ENCODE peak calls at places on chromosomes 12 and 14, in five cellular contexts. One of them, this sample, is unnamed.

GRCh38 chr12:68319988-68320623 is 12.1 kb downstream of the MDM1 start:
- DNase-seq in HuH-7: no peak
- DNase-seq in amniotic stem cell: peak
- DNase-seq in H7: no peak
- DNase-seq in HAP-1: no peak
- DNase-seq in this sample: no peak

GRCh38 chr14:100906420-100906819 is 2.9 kb upstream of the RTL1 start:
- DNase-seq in HuH-7: no peak
- DNase-seq in amniotic stem cell: no peak
- DNase-seq in H7: peak
- DNase-seq in HAP-1: no peak
- DNase-seq in this sample: no peak

GRCh38 chr14:77140937-77141591 is 527 bp downstream of the ZDHHC22 start:
- DNase-seq in HuH-7: peak
- DNase-seq in amniotic stem cell: no peak
- DNase-seq in H7: peak
- DNase-seq in HAP-1: peak
- DNase-seq in this sample: peak

GRCh38 chr12:94701711-94702110 is 51.4 kb upstream of the TMCC3 start:
- DNase-seq in HuH-7: no peak
- DNase-seq in amniotic stem cell: no peak
- DNase-seq in H7: no peak
- DNase-seq in HAP-1: no peak
- DNase-seq in this sample: no peak

GRCh38 chr14:96194657-96195431 is 9.8 kb upstream of the BDKRB2 start:
- DNase-seq in HuH-7: no peak
- DNase-seq in amniotic stem cell: no peak
- DNase-seq in H7: no peak
- DNase-seq in HAP-1: no peak
- DNase-seq in this sample: no peak

GRCh38 chr12:67237231-67237630 is 31.9 kb upstream of the CAND1 start:
- DNase-seq in HuH-7: no peak
- DNase-seq in amniotic stem cell: no peak
- DNase-seq in H7: no peak
- DNase-seq in HAP-1: peak
- DNase-seq in this sample: no peak

GRCh38 chr14:21300892-21301291 is 21.0 kb downstream of the RPGRIP1 start:
- DNase-seq in HuH-7: peak
- DNase-seq in amniotic stem cell: no peak
- DNase-seq in H7: peak
- DNase-seq in HAP-1: peak
- DNase-seq in this sample: peak

GRCh38 chr14:61234215-61234916 is 46.8 kb downstream of the TMEM30B start:
- DNase-seq in HuH-7: no peak
- DNase-seq in amniotic stem cell: no peak
- DNase-seq in H7: no peak
- DNase-seq in HAP-1: no peak
- DNase-seq in this sample: no peak

GRCh38 chr12:71871116-71871515 is 31.6 kb downstream of the TBC1D15 start:
- DNase-seq in HuH-7: no peak
- DNase-seq in amniotic stem cell: no peak
- DNase-seq in H7: no peak
- DNase-seq in HAP-1: no peak
- DNase-seq in this sample: no peak

GRCh38 chr12:90090929-90091651 is 382.5 kb upstream of the ATP2B1 start:
- DNase-seq in HuH-7: peak
- DNase-seq in amniotic stem cell: peak
- DNase-seq in H7: no peak
- DNase-seq in HAP-1: peak
- DNase-seq in this sample: peak

GRCh38 chr12:7059780-7060179 is 738 bp upstream of the C1S start:
- DNase-seq in HuH-7: no peak
- DNase-seq in amniotic stem cell: no peak
- DNase-seq in H7: no peak
- DNase-seq in HAP-1: no peak
- DNase-seq in this sample: no peak

GRCh38 chr12:67732857-67733256 is 84.3 kb downstream of the DYRK2 start:
- DNase-seq in HuH-7: no peak
- DNase-seq in amniotic stem cell: no peak
- DNase-seq in H7: no peak
- DNase-seq in HAP-1: no peak
- DNase-seq in this sample: no peak

GRCh38 chr12:122309564-122310121 is 43.3 kb upstream of the VPS33A start:
- DNase-seq in HuH-7: no peak
- DNase-seq in amniotic stem cell: no peak
- DNase-seq in H7: no peak
- DNase-seq in HAP-1: no peak
- DNase-seq in this sample: no peak

GRCh38 chr12:68919581-68920239 is 13.3 kb downstream of the CPM start:
- DNase-seq in HuH-7: no peak
- DNase-seq in amniotic stem cell: no peak
- DNase-seq in H7: no peak
- DNase-seq in HAP-1: no peak
- DNase-seq in this sample: no peak

GRCh38 chr14:96051642-96052540 is 12.7 kb downstream of the C14orf132 start:
- DNase-seq in HuH-7: peak
- DNase-seq in amniotic stem cell: no peak
- DNase-seq in H7: peak
- DNase-seq in HAP-1: no peak
- DNase-seq in this sample: no peak

GRCh38 chr14:92892589-92892988 is 30.4 kb upstream of the CHGA start:
- DNase-seq in HuH-7: no peak
- DNase-seq in amniotic stem cell: no peak
- DNase-seq in H7: no peak
- DNase-seq in HAP-1: no peak
- DNase-seq in this sample: no peak

GRCh38 chr12:128521981-128522380 is 255.0 kb downstream of the TMEM132C start:
- DNase-seq in HuH-7: no peak
- DNase-seq in amniotic stem cell: no peak
- DNase-seq in H7: no peak
- DNase-seq in HAP-1: no peak
- DNase-seq in this sample: no peak

GRCh38 chr14:64757601-64758000 is 53.4 kb downstream of the PLEKHG3 start:
- DNase-seq in HuH-7: no peak
- DNase-seq in amniotic stem cell: no peak
- DNase-seq in H7: no peak
- DNase-seq in HAP-1: no peak
- DNase-seq in this sample: no peak

GRCh38 chr12:30754383-30754749 is 385 bp downstream of the CAPRIN2 start:
- DNase-seq in HuH-7: peak
- DNase-seq in amniotic stem cell: no peak
- DNase-seq in H7: no peak
- DNase-seq in HAP-1: no peak
- DNase-seq in this sample: no peak

GRCh38 chr14:50085570-50086315 is 30.6 kb downstream of the VCPKMT start:
- DNase-seq in HuH-7: no peak
- DNase-seq in amniotic stem cell: no peak
- DNase-seq in H7: no peak
- DNase-seq in HAP-1: no peak
- DNase-seq in this sample: no peak

GRCh38 chr12:131825146-131825892 is 2.9 kb upstream of the MMP17 start:
- DNase-seq in HuH-7: no peak
- DNase-seq in amniotic stem cell: no peak
- DNase-seq in H7: no peak
- DNase-seq in HAP-1: no peak
- DNase-seq in this sample: no peak

GRCh38 chr14:104267895-104268294 is 129.5 kb downstream of the KIF26A start:
- DNase-seq in HuH-7: no peak
- DNase-seq in amniotic stem cell: no peak
- DNase-seq in H7: peak
- DNase-seq in HAP-1: no peak
- DNase-seq in this sample: no peak

GRCh38 chr12:119005085-119005484 is 23.7 kb downstream of the SRRM4 start:
- DNase-seq in HuH-7: no peak
- DNase-seq in amniotic stem cell: no peak
- DNase-seq in H7: peak
- DNase-seq in HAP-1: no peak
- DNase-seq in this sample: no peak

GRCh38 chr12:120093592-120094355 is 22.8 kb downstream of the RAB35 start:
- DNase-seq in HuH-7: no peak
- DNase-seq in amniotic stem cell: no peak
- DNase-seq in H7: peak
- DNase-seq in HAP-1: peak
- DNase-seq in this sample: no peak

GRCh38 chr12:50542448-50542847 is 37.7 kb downstream of the DIP2B start:
- DNase-seq in HuH-7: no peak
- DNase-seq in amniotic stem cell: no peak
- DNase-seq in H7: no peak
- DNase-seq in HAP-1: no peak
- DNase-seq in this sample: no peak

GRCh38 chr12:120853188-120853587 is 51.0 kb downstream of the SPPL3 start:
- DNase-seq in HuH-7: no peak
- DNase-seq in amniotic stem cell: no peak
- DNase-seq in H7: no peak
- DNase-seq in HAP-1: no peak
- DNase-seq in this sample: no peak

GRCh38 chr14:30596972-30597371 is 25.1 kb upstream of the SCFD1 start:
- DNase-seq in HuH-7: no peak
- DNase-seq in amniotic stem cell: no peak
- DNase-seq in H7: no peak
- DNase-seq in HAP-1: no peak
- DNase-seq in this sample: no peak

GRCh38 chr12:93894391-93895095 is 217.4 kb downstream of the CRADD start:
- DNase-seq in HuH-7: no peak
- DNase-seq in amniotic stem cell: no peak
- DNase-seq in H7: no peak
- DNase-seq in HAP-1: no peak
- DNase-seq in this sample: no peak

GRCh38 chr12:56947633-56948535 is 9.5 kb downstream of the RDH16 start:
- DNase-seq in HuH-7: no peak
- DNase-seq in amniotic stem cell: no peak
- DNase-seq in H7: no peak
- DNase-seq in HAP-1: no peak
- DNase-seq in this sample: no peak

GRCh38 chr14:101997429-101998336 is 33.3 kb downstream of the DYNC1H1 start:
- DNase-seq in HuH-7: no peak
- DNase-seq in amniotic stem cell: no peak
- DNase-seq in H7: no peak
- DNase-seq in HAP-1: no peak
- DNase-seq in this sample: no peak

This sample was measured in neuronal stem cell.